ENCODE peak calls at places on chromosomes 5 and 9, in eight cellular contexts. W is right cardiac atrium; B is Caki2; U is GM13976; Q is IMR-90; N is AG09309; P is activated CD4-positive, CD25-positive, alpha-beta regulatory T cell treated with anti-CD3 and anti-CD28 coated beads, Interleukin-2, amount 50 U/mL, for 72 hours; H is HuH-7.5. T is an unnamed sample.

GRCh38 chr5:142720561-142721275 is 34.8 kb upstream of the FGF1 start:
- DNase-seq in B (no peak), P (no peak), U (no peak), H (no peak), N (no peak), W (peak), Q (peak), T (no peak)

GRCh38 chr5:107570805-107571531 is 99.8 kb downstream of the EFNA5 start:
- DNase-seq in U (peak), P (peak), H (no peak), Q (no peak), W (peak), B (peak), N (no peak), T (no peak)

GRCh38 chr5:132267166-132267739 is 9.8 kb downstream of the PDLIM4 start:
- DNase-seq in P (no peak), U (peak), Q (no peak), B (no peak), N (no peak), H (no peak), W (no peak), T (peak)

GRCh38 chr9:113620016-113620376 is 156.5 kb downstream of the RGS3 start:
- DNase-seq in B (no peak), P (peak), H (no peak), N (no peak), Q (no peak), U (no peak), W (no peak), T (no peak)

GRCh38 chr9:114450833-114451706 is 54.2 kb downstream of the WHRN start:
- DNase-seq in Q (no peak), U (peak), H (no peak), B (no peak), N (no peak), P (no peak), W (no peak), T (no peak)

GRCh38 chr5:140242890-140243585 is 59.9 kb downstream of the PFDN1 start:
- DNase-seq in N (no peak), W (peak), U (no peak), Q (no peak), P (no peak), H (no peak), B (no peak), T (no peak)

GRCh38 chr5:1035421-1036405 is 27.1 kb downstream of the NKD2 start:
- DNase-seq in W (peak), U (no peak), N (no peak), B (no peak), Q (no peak), P (no peak), H (no peak), T (no peak)

GRCh38 chr9:21830589-21830988 is 28.2 kb downstream of the MTAP start:
- DNase-seq in P (no peak), N (peak), W (no peak), Q (peak), B (peak), H (no peak), U (no peak), T (no peak)

GRCh38 chr5:102796481-102796880 is 41.4 kb downstream of the PAM start:
- DNase-seq in B (no peak), H (no peak), N (no peak), P (no peak), Q (peak), W (no peak), U (no peak), T (no peak)

GRCh38 chr5:115544371-115545064 is at the start of gene FEM1C:
- DNase-seq in P (peak), Q (peak), H (peak), N (peak), B (peak), U (peak), W (peak), T (peak)

GRCh38 chr5:163976691-163977090 is 471.3 kb downstream of the MAT2B start:
- DNase-seq in P (no peak), B (peak), U (no peak), Q (peak), H (no peak), N (no peak), W (no peak), T (no peak)

GRCh38 chr5:40437452-40437861 is 242.3 kb upstream of the PTGER4 start:
- DNase-seq in W (no peak), N (peak), H (peak), P (no peak), B (peak), Q (peak), U (peak), T (no peak)

GRCh38 chr5:179128976-179129375 is 68.8 kb downstream of the ZNF354C start:
- DNase-seq in B (no peak), U (no peak), W (no peak), Q (no peak), P (peak), H (no peak), N (no peak), T (no peak)

GRCh38 chr5:168656633-168657032 is 77.5 kb upstream of the PANK3 start:
- DNase-seq in H (no peak), W (no peak), P (no peak), U (no peak), Q (no peak), N (peak), B (no peak), T (no peak)

GRCh38 chr5:68458416-68458815 is 242.9 kb downstream of the PIK3R1 start:
- DNase-seq in P (no peak), Q (no peak), W (no peak), N (no peak), B (no peak), H (no peak), U (no peak), T (no peak)

GRCh38 chr5:91378683-91379601 is 4.2 kb downstream of the ARRDC3 start:
- DNase-seq in H (no peak), N (no peak), W (no peak), P (no peak), U (no peak), Q (no peak), B (no peak), T (no peak)

GRCh38 chr9:13163287-13163686 is 116.2 kb downstream of the MPDZ start:
- DNase-seq in B (no peak), U (no peak), Q (no peak), W (no peak), H (no peak), P (no peak), N (no peak), T (no peak)

GRCh38 chr5:31593676-31594075 is 45.3 kb upstream of the PDZD2 start:
- DNase-seq in H (no peak), N (no peak), U (no peak), Q (no peak), B (no peak), P (no peak), W (no peak), T (no peak)

GRCh38 chr5:162719720-162720119 is 652.1 kb downstream of the GABRG2 start:
- DNase-seq in P (no peak), N (no peak), H (no peak), B (no peak), W (no peak), U (no peak), Q (no peak), T (no peak)

GRCh38 chr5:172175263-172175719 is 12.7 kb downstream of the STK10 start:
- DNase-seq in Q (no peak), H (no peak), W (peak), U (peak), P (peak), N (no peak), B (no peak), T (no peak)

GRCh38 chr5:113806823-113807222 is 293.3 kb downstream of the YTHDC2 start:
- DNase-seq in W (peak), P (no peak), B (no peak), N (no peak), H (no peak), Q (peak), U (no peak), T (no peak)

GRCh38 chr9:120856700-120857099 is 14.0 kb upstream of the PSMD5 start:
- DNase-seq in P (no peak), W (peak), U (no peak), B (no peak), Q (no peak), H (no peak), N (no peak), T (no peak)

GRCh38 chr5:139787568-139788293 is 7.9 kb upstream of the PSD2 start:
- DNase-seq in B (peak), H (peak), U (peak), N (no peak), W (peak), Q (peak), P (peak), T (peak)

GRCh38 chr5:170773031-170773985 is 10.2 kb upstream of the GABRP start:
- DNase-seq in P (no peak), U (no peak), Q (no peak), W (no peak), N (no peak), B (no peak), H (no peak), T (no peak)

GRCh38 chr9:38681747-38682227 is 38.1 kb downstream of the FAM240B start:
- DNase-seq in W (no peak), N (peak), U (no peak), Q (peak), P (no peak), H (no peak), B (peak), T (no peak)

GRCh38 chr5:159403906-159404641 is 73.8 kb upstream of the IL12B start:
- DNase-seq in Q (no peak), W (no peak), B (no peak), U (no peak), H (no peak), P (no peak), N (no peak), T (peak)

GRCh38 chr9:111078391-111079038 is 40.2 kb upstream of the LPAR1 start:
- DNase-seq in Q (peak), U (peak), W (no peak), P (no peak), N (no peak), B (no peak), H (no peak), T (no peak)

GRCh38 chr5:136276087-136276486 is 83.1 kb upstream of the SMIM32 start:
- DNase-seq in W (no peak), H (no peak), B (no peak), U (no peak), P (no peak), N (no peak), Q (no peak), T (no peak)

GRCh38 chr9:35357826-35358225 is 132.1 kb upstream of the RUSC2 start:
- DNase-seq in U (no peak), N (no peak), H (no peak), B (no peak), P (no peak), W (no peak), Q (no peak), T (no peak)

GRCh38 chr5:122091942-122092600 is 14.0 kb upstream of the LOX start:
- DNase-seq in B (peak), N (no peak), Q (peak), W (no peak), P (no peak), H (no peak), U (no peak), T (no peak)

GRCh38 chr5:143154495-143155375 is 248.8 kb downstream of the NR3C1 start:
- DNase-seq in W (no peak), U (no peak), P (no peak), B (no peak), H (no peak), Q (peak), N (no peak), T (no peak)

T was measured in esophagus muscularis mucosa.